ENCODE peak calls at places on chromosomes 4 and X, in seven cellular contexts. B is suprapubic skin, X is GM06990, E is AG04450, C is adrenal gland, H is cardiac muscle cell, D is IMR-90. J is an unnamed sample. For H3K27me3, the result is how much of the 10 kb centered on the place peaks cover.

GRCh38 chr4:85427123-85427522 is 47.8 kb upstream of the ARHGAP24 start:
- DNase-seq in B (no peak), H (no peak), D (no peak), C (no peak), E (no peak), X (no peak), J (no peak)

GRCh38 chr4:180261346-180261745 is 1981.9 kb upstream of the TENM3 start:
- DNase-seq in C (no peak), X (no peak), D (no peak), E (no peak), B (no peak), H (no peak), J (no peak)

GRCh38 chr4:117847849-117848248 is 186.4 kb upstream of the NDST3 start:
- DNase-seq in C (no peak), B (no peak), D (no peak), H (no peak), X (no peak), E (no peak), J (no peak)

GRCh38 chr4:185950891-185951290 is 118.1 kb upstream of the TLR3 start:
- DNase-seq in C (no peak), D (no peak), H (no peak), B (no peak), X (no peak), E (no peak), J (no peak)

GRCh38 chrX:109952050-109952449 is 50.9 kb upstream of the TMEM164 start:
- DNase-seq in H (no peak), E (no peak), C (no peak), B (no peak), D (no peak), X (no peak), J (no peak)

GRCh38 chr4:22942920-22943559 is 250.3 kb downstream of the GBA3 start:
- DNase-seq in D (no peak), C (no peak), X (no peak), H (no peak), E (no peak), B (no peak), J (no peak)

GRCh38 chrX:66638591-66639500 is at the start of gene EDA2R:
- DNase-seq in D (peak), H (peak), E (no peak), X (peak), B (no peak), C (peak), J (peak)

GRCh38 chrX:139930923-139931645 is 1.8 kb downstream of the ATP11C start:
- DNase-seq in B (no peak), H (peak), D (no peak), E (no peak), X (peak), C (peak), J (no peak)

GRCh38 chr4:158858410-158859189 is 89.8 kb downstream of the FNIP2 start:
- DNase-seq in H (no peak), X (no peak), C (no peak), D (peak), E (no peak), B (no peak), J (no peak)

GRCh38 chrX:133745361-133745760 is 240.0 kb downstream of the GPC3 start:
- DNase-seq in B (no peak), D (no peak), H (no peak), E (no peak), X (no peak), C (no peak), J (no peak)

GRCh38 chr4:153152453-153153338 is 51.5 kb upstream of the TRIM2 start:
- DNase-seq in B (peak), X (peak), D (peak), E (no peak), H (peak), C (peak), J (no peak)

GRCh38 chr4:138398297-138398696 is 156.1 kb upstream of the SLC7A11 start:
- DNase-seq in H (no peak), E (no peak), C (no peak), D (no peak), B (no peak), X (no peak), J (no peak)

GRCh38 chrX:140505421-140506337 is 810 bp upstream of the SOX3 start:
- DNase-seq in C (no peak), D (no peak), E (no peak), X (no peak), H (no peak), B (no peak), J (no peak)

GRCh38 chrX:468979-469378 is 82.3 kb upstream of the PPP2R3B start:
- DNase-seq in X (no peak), C (no peak), H (no peak), D (no peak), B (no peak), E (no peak), J (no peak)

DNA sequence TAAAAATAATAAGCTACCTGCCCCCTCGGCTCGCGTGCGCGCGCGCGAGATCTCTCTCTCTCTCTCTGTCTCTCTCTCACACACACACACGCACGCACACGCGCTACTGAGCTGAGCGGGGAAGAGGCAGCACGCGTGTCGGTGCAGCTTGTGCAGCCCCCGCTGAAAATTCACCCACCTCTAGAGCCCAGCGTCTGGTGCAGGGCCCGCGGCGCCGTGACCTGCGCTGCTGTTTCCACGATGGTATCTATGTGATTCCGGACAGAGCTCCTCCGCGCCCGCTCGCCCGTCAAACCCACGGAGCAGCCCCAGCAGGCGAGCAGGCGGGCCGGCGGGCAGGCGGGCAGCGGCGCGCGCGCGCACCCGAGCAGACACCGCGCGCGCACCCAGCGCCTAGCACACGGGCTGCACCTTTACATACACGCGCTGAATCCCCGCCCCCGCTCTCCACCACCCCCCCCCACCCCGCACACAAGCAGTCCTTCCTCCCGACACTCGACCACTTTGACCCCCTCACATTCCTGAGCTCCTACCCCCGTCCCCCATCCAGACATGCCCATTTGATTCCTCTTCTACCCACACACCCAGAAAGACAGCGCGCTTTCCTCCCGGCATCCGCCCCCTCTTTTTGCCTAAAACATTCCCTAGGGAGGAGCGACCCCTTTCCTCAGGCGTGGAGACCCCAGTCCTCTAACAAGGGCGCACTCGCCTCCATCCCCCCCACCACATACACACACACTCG is 1.0 kb downstream of the SLITRK4 start:
- DNase-seq in H (peak), E (no peak), X (no peak), B (no peak), D (no peak), C (peak), J (no peak)
- H3K4me3 ChIP-seq in H (peak), E (no peak), X (no peak), B (peak), D (no peak), C (peak), J (no peak)

GRCh38 chr4:113674251-113674650 is 87.3 kb downstream of the CAMK2D start:
- DNase-seq in H (no peak), B (no peak), X (no peak), C (peak), E (no peak), D (no peak), J (no peak)

GRCh38 chr4:113677333-113677732 is 84.2 kb downstream of the CAMK2D start:
- DNase-seq in B (no peak), E (no peak), X (no peak), H (no peak), C (no peak), D (no peak), J (no peak)

GRCh38 chr4:113675731-113676707 is 85.5 kb downstream of the CAMK2D start:
- DNase-seq in H (no peak), D (peak), B (no peak), C (no peak), X (no peak), E (no peak), J (no peak)

GRCh38 chr4:113674733-113675132 is 86.8 kb downstream of the CAMK2D start:
- DNase-seq in D (no peak), B (no peak), C (no peak), X (no peak), E (no peak), H (no peak), J (no peak)

GRCh38 chr4:113673450-113673849 is 88.1 kb downstream of the CAMK2D start:
- DNase-seq in D (peak), B (no peak), E (no peak), X (no peak), H (no peak), C (no peak), J (no peak)
- TF ChIP-seq CTCF in D (no peak), B (no peak), E (no peak), X (peak), H (no peak), C (no peak), J (no peak)

GRCh38 chr4:37244583-37245390 is at the start of gene NWD2:
- DNase-seq in D (no peak), X (no peak), E (no peak), H (peak), C (no peak), B (no peak), J (no peak)

GRCh38 chr4:37243722-37244582 is 591 bp upstream of the NWD2 start:
- DNase-seq in E (no peak), H (peak), C (no peak), X (no peak), B (no peak), D (no peak), J (no peak)

GRCh38 chr4:37243061-37243460 is 1.5 kb upstream of the NWD2 start:
- DNase-seq in E (no peak), H (no peak), C (no peak), B (no peak), D (no peak), X (no peak), J (no peak)

GRCh38 chr4:37246891-37247290 is 2.3 kb downstream of the NWD2 start:
- DNase-seq in D (no peak), H (no peak), X (no peak), C (no peak), B (no peak), E (no peak), J (no peak)

DNA sequence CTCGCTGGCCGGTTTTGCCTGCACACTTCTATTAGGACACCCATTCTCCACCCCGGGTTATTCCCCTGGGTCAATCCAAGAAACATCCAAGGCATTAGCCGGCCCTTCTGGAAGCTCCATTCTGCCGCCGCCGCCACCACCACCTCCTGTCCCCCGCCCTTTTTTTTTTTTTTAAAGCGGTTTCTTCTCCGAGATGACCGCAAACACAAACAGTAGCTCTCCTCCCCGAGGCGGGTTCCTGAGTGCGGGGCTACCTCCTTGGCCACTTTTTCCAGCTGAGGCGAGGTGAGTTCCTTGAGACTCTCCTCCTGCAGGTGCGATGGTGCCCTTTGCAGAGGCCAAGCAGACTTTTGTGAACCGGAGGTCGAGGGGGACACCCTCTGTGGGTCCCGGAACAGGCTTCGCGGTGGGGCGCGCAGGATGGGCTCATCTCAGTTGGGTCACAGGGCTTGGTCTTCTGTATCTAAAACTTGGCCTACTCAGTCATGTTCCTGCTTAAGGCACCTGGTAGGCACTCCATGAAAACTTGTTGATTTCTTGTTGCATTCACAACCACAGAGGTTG is 930 bp downstream of the NWD2 start:
- DNase-seq in D (no peak), X (no peak), E (no peak), C (no peak), H (no peak), B (no peak), J (no peak)
- H3K27me3 ChIP-seq in D (under half), X (under half), E (under half), C (under half), H (half or more), B (half or more), J (under half)

GRCh38 chrX:118524344-118524743 is 28.7 kb downstream of the DOCK11 start:
- DNase-seq in E (no peak), B (no peak), H (no peak), X (no peak), D (no peak), C (no peak), J (no peak)

GRCh38 chrX:118525146-118525725 is 29.6 kb downstream of the DOCK11 start:
- DNase-seq in X (no peak), C (no peak), D (no peak), B (no peak), E (no peak), H (no peak), J (no peak)

GRCh38 chrX:118530537-118530936 is 34.9 kb downstream of the DOCK11 start:
- DNase-seq in C (no peak), E (no peak), B (no peak), H (no peak), D (peak), X (no peak), J (no peak)

GRCh38 chrX:118526149-118526548 is 30.5 kb downstream of the DOCK11 start:
- DNase-seq in B (no peak), H (peak), X (no peak), C (no peak), E (no peak), D (no peak), J (no peak)

GRCh38 chrX:118528089-118528753 is 32.6 kb downstream of the DOCK11 start:
- DNase-seq in C (no peak), H (no peak), B (no peak), E (no peak), D (no peak), X (peak), J (no peak)
- H3K4me3 ChIP-seq in C (no peak), H (no peak), B (no peak), E (no peak), D (no peak), X (peak), J (no peak)

DNA sequence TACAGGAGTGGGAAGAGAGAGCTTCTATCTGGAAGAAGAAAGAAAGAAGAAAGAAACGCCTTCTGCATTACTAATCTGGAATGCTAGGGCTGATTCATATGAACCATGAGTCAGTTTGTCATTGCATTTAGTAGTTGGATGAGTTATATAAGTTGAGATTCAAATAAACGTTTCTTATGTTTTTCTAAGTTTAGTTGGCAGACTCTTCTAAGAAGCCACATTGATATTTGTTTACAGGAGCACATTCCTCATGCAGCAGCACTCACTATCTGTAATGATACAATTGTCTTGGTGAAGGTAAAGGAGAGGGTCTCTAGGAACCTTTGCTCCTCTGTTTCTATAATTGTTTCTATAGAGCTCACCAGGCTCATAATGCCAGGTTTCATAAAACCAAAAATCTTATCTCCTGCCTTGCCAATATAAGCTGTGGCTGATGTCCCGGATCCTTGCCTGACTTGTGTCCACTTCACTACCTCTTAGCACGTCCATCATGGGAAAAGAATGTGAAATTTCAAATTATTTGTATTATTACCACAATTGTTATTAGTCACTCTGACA is 39.5 kb downstream of the HOPX start:
- DNase-seq in X (no peak), E (peak), B (no peak), C (no peak), H (no peak), D (peak), J (peak)
- TF ChIP-seq CTCF in X (peak), E (peak), B (no peak), C (no peak), H (no peak), D (peak), J (no peak)

GRCh38 chr4:169253904-169254303 is 16.9 kb downstream of the SH3RF1 start:
- DNase-seq in B (no peak), C (no peak), H (no peak), E (peak), D (peak), X (no peak), J (peak)
- H3K27me3 ChIP-seq in B (under half), C (under half), H (under half), E (under half), D (under half), X (under half), J (under half)

DNA sequence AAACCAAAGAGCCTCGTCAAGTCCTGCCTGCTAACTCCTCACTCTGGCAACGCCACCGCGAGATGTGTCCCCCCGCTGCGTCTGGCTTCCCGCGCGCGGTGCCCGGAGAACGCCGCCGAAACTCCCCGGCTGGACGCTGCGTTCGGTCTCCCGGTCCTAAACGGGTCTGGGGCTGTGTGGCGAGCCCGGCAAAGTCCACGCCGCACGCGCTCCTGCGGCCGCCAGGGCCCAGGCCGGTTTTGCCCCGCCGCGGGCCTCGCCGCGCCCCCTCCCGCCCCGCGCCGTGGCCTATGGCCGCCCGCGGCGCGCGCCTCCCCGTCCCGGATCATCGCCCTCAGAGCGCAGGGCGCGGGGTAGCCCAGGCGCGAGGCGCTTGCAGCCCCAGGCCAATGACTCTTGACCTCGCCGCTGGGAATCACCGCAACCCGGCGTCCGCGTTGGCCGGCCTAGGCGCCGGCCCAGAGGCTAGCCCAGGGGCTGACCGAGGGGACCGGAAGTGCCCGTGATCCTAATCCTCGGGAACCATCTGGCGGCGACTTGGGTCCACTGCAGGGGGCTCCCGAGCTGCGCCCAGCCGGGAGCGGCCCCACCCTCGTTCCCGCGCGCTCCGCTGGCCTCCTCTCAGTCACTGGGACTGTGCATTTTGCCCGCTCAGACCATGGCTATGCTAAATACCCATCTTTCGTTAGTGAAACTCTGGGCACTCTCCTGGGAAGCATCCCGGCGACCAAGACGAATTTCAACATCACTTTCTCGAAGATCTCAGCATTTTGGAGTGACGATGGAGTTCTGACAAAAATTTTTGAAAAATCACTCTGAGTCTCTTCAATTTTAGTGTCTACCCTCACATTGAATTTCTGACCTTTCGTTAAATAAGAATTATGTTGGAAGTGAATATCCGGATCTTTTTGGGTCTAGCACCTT is at the start of gene AADAT:
- DNase-seq in H (peak), E (peak), B (peak), C (peak), X (peak), D (peak), J (no peak)
- H3K4me3 ChIP-seq in H (peak), E (peak), B (peak), C (no peak), X (no peak), D (peak), J (peak)

GRCh38 chrX:74291577-74291963 is 12.4 kb upstream of the ZCCHC13 start:
- DNase-seq in D (no peak), B (no peak), H (no peak), E (no peak), C (no peak), X (peak), J (no peak)

GRCh38 chrX:74293343-74293946 is 10.5 kb upstream of the ZCCHC13 start:
- DNase-seq in X (peak), B (peak), E (peak), C (peak), H (peak), D (peak), J (no peak)

GRCh38 chrX:74295102-74295501 is 8.9 kb upstream of the ZCCHC13 start:
- DNase-seq in E (no peak), X (no peak), H (no peak), D (no peak), B (no peak), C (no peak), J (no peak)

GRCh38 chrX:74286950-74287349 is 17.0 kb upstream of the ZCCHC13 start:
- DNase-seq in E (peak), D (peak), X (no peak), C (no peak), H (no peak), B (no peak), J (peak)

DNA sequence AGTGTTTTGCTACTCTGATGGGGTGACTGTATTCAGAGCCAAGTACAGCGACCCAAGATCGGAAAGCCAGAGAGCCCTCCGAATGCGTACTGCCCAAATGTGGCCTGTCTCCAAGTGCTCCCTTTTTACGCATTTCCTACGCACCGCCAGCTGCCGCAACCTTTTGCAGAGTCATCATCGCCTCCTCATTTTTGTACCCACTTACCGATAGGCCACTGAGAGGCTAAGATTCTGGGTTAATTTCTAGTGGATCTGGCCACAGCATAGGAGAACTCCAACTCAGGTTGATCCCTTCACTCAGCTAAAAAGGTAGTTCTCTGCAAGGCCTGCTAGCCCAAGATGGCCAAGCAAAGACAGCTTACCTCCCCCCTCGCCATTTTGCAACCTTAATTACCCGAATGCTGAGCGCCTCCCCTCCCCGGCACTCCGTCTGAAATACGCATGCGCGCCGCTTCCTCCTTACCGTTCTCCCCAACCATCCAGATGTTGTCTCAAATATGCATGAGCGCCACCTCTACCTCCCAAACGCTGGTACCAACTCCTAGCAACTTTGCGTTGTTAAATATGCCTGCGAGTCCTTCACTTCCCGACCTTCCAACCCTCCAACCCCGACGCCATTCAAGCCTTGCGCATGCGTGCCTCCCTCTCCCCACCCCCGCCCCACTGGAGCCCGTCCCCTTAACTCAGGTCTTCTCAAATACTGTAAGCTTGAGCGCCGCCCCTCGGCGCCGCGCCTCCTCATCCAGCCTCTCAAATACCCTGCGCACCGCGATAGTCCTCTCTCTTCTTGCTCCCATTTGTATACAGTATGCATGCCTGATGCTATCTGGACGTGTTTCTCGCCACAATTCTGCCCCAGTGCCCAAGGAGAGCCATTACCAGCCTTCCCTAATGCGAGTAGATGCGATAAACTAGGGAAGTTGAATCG is 11.8 kb upstream of the ZCCHC13 start:
- DNase-seq in X (peak), D (peak), E (peak), H (peak), B (peak), C (peak), J (peak)
- TF ChIP-seq CTCF in X (peak), D (peak), E (peak), H (peak), B (no peak), C (no peak), J (peak)

J was measured in BJ.